ENCODE peak calls at places on chromosomes 3 and 15, in four cellular contexts. X, U, T and I are unnamed samples.

GRCh38 chr3:14301558-14301957 is 100.8 kb upstream of the SLC6A6 start:
- DNase-seq in X (no peak), U (peak; percentile 44), T (peak; percentile 75), I (no peak)

GRCh38 chr15:82999905-83000671 is 11.4 kb downstream of the C15orf40 start:
- DNase-seq in X (no peak), U (peak; percentile 63), T (no peak), I (no peak)

GRCh38 chr15:53882311-53882710 is 95.9 kb upstream of the UNC13C start:
- DNase-seq in X (no peak), U (no peak), T (no peak), I (no peak)

GRCh38 chr15:64813075-64813474 is 12.4 kb downstream of the PIF1 start:
- DNase-seq in X (no peak), U (peak; percentile 49), T (no peak), I (no peak)

GRCh38 chr15:88657326-88658069 is 18.7 kb downstream of the ISG20 start:
- DNase-seq in X (no peak), U (peak; percentile 44), T (peak; percentile 71), I (no peak)

GRCh38 chr3:112413074-112413473 is 80.1 kb downstream of the CD200 start:
- DNase-seq in X (no peak), U (no peak), T (no peak), I (no peak)

GRCh38 chr15:23686466-23687142 is 501 bp downstream of the NDN start:
- DNase-seq in X (no peak), U (peak; percentile 0), T (no peak), I (no peak)

GRCh38 chr3:38916706-38917105 is 100.7 kb upstream of the SCN10A start:
- DNase-seq in X (no peak), U (peak; percentile 59), T (no peak), I (peak; percentile 1)

GRCh38 chr3:142808103-142808917 is 80.6 kb downstream of the PCOLCE2 start:
- DNase-seq in X (no peak), U (peak; percentile 88), T (no peak), I (peak; percentile 2)

GRCh38 chr15:64134322-64134829 is 17.2 kb upstream of the SNX22 start:
- DNase-seq in X (no peak), U (peak; percentile 25), T (no peak), I (no peak)

GRCh38 chr3:28328188-28329151 is 20.1 kb upstream of the ZCWPW2 start:
- DNase-seq in X (no peak), U (peak; percentile 20), T (no peak), I (no peak)